ENCODE peak calls at places on chromosome 17, in nine cellular contexts. One of them, this sample, is unnamed. For H3K4me1 and H3K36me3, the result is how much of the 10 kb centered on the place peaks cover.

GRCh38 chr17:60305141-60305540 is 86.8 kb downstream of the USP32 start:
- DNase-seq in H1: no peak
- DNase-seq in tibial nerve: no peak
- DNase-seq in ovary: no peak
- DNase-seq in adrenal gland: no peak
- DNase-seq in neuronal stem cell: no peak
- DNase-seq in tibial artery: no peak
- DNase-seq in suprapubic skin: no peak
- DNase-seq in mammary epithelial cell: peak
- DNase-seq in this sample: no peak

GRCh38 chr17:74821655-74822328 is 37.9 kb downstream of the GRIN2C start:
- DNase-seq in H1: no peak
- DNase-seq in tibial nerve: no peak
- DNase-seq in ovary: no peak
- DNase-seq in adrenal gland: no peak
- DNase-seq in neuronal stem cell: no peak
- DNase-seq in tibial artery: no peak
- DNase-seq in suprapubic skin: no peak
- DNase-seq in mammary epithelial cell: no peak
- DNase-seq in this sample: no peak

GRCh38 chr17:32302860-32303649 is 37.4 kb downstream of the RHBDL3 start:
- DNase-seq in H1: peak
- DNase-seq in tibial nerve: no peak
- DNase-seq in ovary: no peak
- DNase-seq in adrenal gland: no peak
- DNase-seq in neuronal stem cell: no peak
- DNase-seq in tibial artery: no peak
- DNase-seq in suprapubic skin: no peak
- DNase-seq in mammary epithelial cell: no peak
- DNase-seq in this sample: no peak

GRCh38 chr17:13995856-13996635 is 73.3 kb upstream of the COX10 start:
- DNase-seq in H1: no peak
- DNase-seq in tibial nerve: no peak
- DNase-seq in ovary: no peak
- DNase-seq in adrenal gland: no peak
- DNase-seq in neuronal stem cell: no peak
- DNase-seq in tibial artery: no peak
- DNase-seq in suprapubic skin: no peak
- DNase-seq in mammary epithelial cell: no peak
- DNase-seq in this sample: no peak

GRCh38 chr17:78769200-78769773 is 12.8 kb downstream of the CYTH1 start:
- DNase-seq in H1: no peak
- DNase-seq in tibial nerve: no peak
- DNase-seq in ovary: no peak
- DNase-seq in adrenal gland: no peak
- DNase-seq in neuronal stem cell: no peak
- DNase-seq in tibial artery: no peak
- DNase-seq in suprapubic skin: no peak
- DNase-seq in mammary epithelial cell: no peak
- DNase-seq in this sample: no peak

GRCh38 chr17:17739388-17740066 is 58.3 kb downstream of the RAI1 start:
- DNase-seq in H1: no peak
- DNase-seq in tibial nerve: no peak
- DNase-seq in ovary: peak
- DNase-seq in adrenal gland: peak
- DNase-seq in neuronal stem cell: no peak
- DNase-seq in tibial artery: no peak
- DNase-seq in suprapubic skin: no peak
- DNase-seq in mammary epithelial cell: peak
- DNase-seq in this sample: peak

GRCh38 chr17:57895382-57896060 is 45.7 kb upstream of the MRPS23 start:
- DNase-seq in H1: no peak
- DNase-seq in tibial nerve: no peak
- DNase-seq in ovary: no peak
- DNase-seq in adrenal gland: no peak
- DNase-seq in neuronal stem cell: no peak
- DNase-seq in tibial artery: no peak
- DNase-seq in suprapubic skin: no peak
- DNase-seq in mammary epithelial cell: no peak
- DNase-seq in this sample: no peak

GRCh38 chr17:78322858-78323455 is 36.9 kb downstream of the SOCS3 start:
- DNase-seq in H1: no peak
- DNase-seq in tibial nerve: peak
- DNase-seq in ovary: no peak
- DNase-seq in adrenal gland: peak
- DNase-seq in neuronal stem cell: no peak
- DNase-seq in tibial artery: no peak
- DNase-seq in suprapubic skin: peak
- DNase-seq in mammary epithelial cell: no peak
- DNase-seq in this sample: peak

GRCh38 chr17:4607261-4607731 is 23.0 kb downstream of the SMTNL2 start:
- DNase-seq in H1: no peak
- DNase-seq in tibial nerve: no peak
- DNase-seq in ovary: peak
- DNase-seq in adrenal gland: no peak
- DNase-seq in neuronal stem cell: no peak
- DNase-seq in tibial artery: no peak
- DNase-seq in suprapubic skin: no peak
- DNase-seq in mammary epithelial cell: no peak
- DNase-seq in this sample: no peak

GRCh38 chr17:10614536-10615155 is 42.5 kb downstream of the MYH3 start:
- DNase-seq in H1: peak
- DNase-seq in tibial nerve: no peak
- DNase-seq in ovary: peak
- DNase-seq in adrenal gland: peak
- DNase-seq in neuronal stem cell: peak
- DNase-seq in tibial artery: peak
- DNase-seq in suprapubic skin: no peak
- DNase-seq in mammary epithelial cell: peak
- DNase-seq in this sample: no peak

GRCh38 chr17:49914096-49914490 is 54.9 kb upstream of the DLX4 start:
- DNase-seq in H1: no peak
- DNase-seq in tibial nerve: no peak
- DNase-seq in ovary: no peak
- DNase-seq in adrenal gland: no peak
- DNase-seq in neuronal stem cell: no peak
- DNase-seq in tibial artery: no peak
- DNase-seq in suprapubic skin: no peak
- DNase-seq in mammary epithelial cell: no peak
- DNase-seq in this sample: no peak

GRCh38 chr17:2449486-2449885 is 48.6 kb upstream of the MNT start:
- DNase-seq in H1: no peak
- DNase-seq in tibial nerve: no peak
- DNase-seq in ovary: no peak
- DNase-seq in adrenal gland: no peak
- DNase-seq in neuronal stem cell: no peak
- DNase-seq in tibial artery: no peak
- DNase-seq in suprapubic skin: no peak
- DNase-seq in mammary epithelial cell: no peak
- DNase-seq in this sample: no peak

GRCh38 chr17:79117905-79118487 is 43.4 kb downstream of the ENGASE start:
- DNase-seq in H1: no peak
- DNase-seq in tibial nerve: no peak
- DNase-seq in ovary: no peak
- DNase-seq in adrenal gland: no peak
- DNase-seq in neuronal stem cell: no peak
- DNase-seq in tibial artery: no peak
- DNase-seq in suprapubic skin: no peak
- DNase-seq in mammary epithelial cell: no peak
- DNase-seq in this sample: no peak

GRCh38 chr17:80919331-80920284 is 72.0 kb upstream of the CHMP6 start:
- DNase-seq in H1: no peak
- DNase-seq in tibial nerve: no peak
- DNase-seq in ovary: peak
- DNase-seq in adrenal gland: no peak
- DNase-seq in neuronal stem cell: no peak
- DNase-seq in tibial artery: no peak
- DNase-seq in suprapubic skin: no peak
- DNase-seq in mammary epithelial cell: no peak
- DNase-seq in this sample: no peak

GRCh38 chr17:17684901-17685774 is 3.9 kb downstream of the RAI1 start:
- DNase-seq in H1: no peak
- DNase-seq in tibial nerve: no peak
- DNase-seq in ovary: no peak
- DNase-seq in adrenal gland: no peak
- DNase-seq in neuronal stem cell: no peak
- DNase-seq in tibial artery: no peak
- DNase-seq in suprapubic skin: no peak
- DNase-seq in mammary epithelial cell: peak
- DNase-seq in this sample: no peak

GRCh38 chr17:1750628-1751027 is 8.0 kb downstream of the SERPINF2 start:
- DNase-seq in H1: no peak
- DNase-seq in tibial nerve: no peak
- DNase-seq in ovary: no peak
- DNase-seq in adrenal gland: no peak
- DNase-seq in neuronal stem cell: no peak
- DNase-seq in tibial artery: no peak
- DNase-seq in suprapubic skin: no peak
- DNase-seq in mammary epithelial cell: no peak
- DNase-seq in this sample: no peak

GRCh38 chr17:56597495-56597990 is 4.0 kb downstream of the NOG start:
- DNase-seq in H1: peak
- DNase-seq in tibial nerve: no peak
- DNase-seq in ovary: no peak
- DNase-seq in adrenal gland: no peak
- DNase-seq in neuronal stem cell: peak
- DNase-seq in tibial artery: no peak
- DNase-seq in suprapubic skin: no peak
- DNase-seq in mammary epithelial cell: no peak
- DNase-seq in this sample: no peak

GRCh38 chr17:57071991-57072944 is 12.8 kb upstream of the AKAP1 start:
- DNase-seq in H1: no peak
- DNase-seq in tibial nerve: no peak
- DNase-seq in ovary: no peak
- DNase-seq in adrenal gland: no peak
- DNase-seq in neuronal stem cell: no peak
- DNase-seq in tibial artery: no peak
- DNase-seq in suprapubic skin: no peak
- DNase-seq in mammary epithelial cell: no peak
- DNase-seq in this sample: no peak

GRCh38 chr17:59777033-59777432 is 69.6 kb downstream of the VMP1 start:
- DNase-seq in H1: no peak
- DNase-seq in tibial nerve: no peak
- DNase-seq in ovary: no peak
- DNase-seq in adrenal gland: no peak
- DNase-seq in neuronal stem cell: no peak
- DNase-seq in tibial artery: no peak
- DNase-seq in suprapubic skin: no peak
- DNase-seq in mammary epithelial cell: no peak
- DNase-seq in this sample: no peak

GRCh38 chr17:57597531-57598453 is 147.3 kb downstream of the CCDC182 start:
- DNase-seq in H1: peak
- DNase-seq in tibial nerve: peak
- DNase-seq in ovary: peak
- DNase-seq in adrenal gland: peak
- DNase-seq in neuronal stem cell: peak
- DNase-seq in tibial artery: peak
- DNase-seq in suprapubic skin: no peak
- DNase-seq in mammary epithelial cell: peak
- DNase-seq in this sample: peak

GRCh38 chr17:82010575-82011525 is 11.8 kb downstream of the CENPX start:
- DNase-seq in H1: no peak
- DNase-seq in tibial nerve: no peak
- DNase-seq in ovary: no peak
- DNase-seq in adrenal gland: no peak
- DNase-seq in neuronal stem cell: no peak
- DNase-seq in tibial artery: no peak
- DNase-seq in suprapubic skin: no peak
- DNase-seq in mammary epithelial cell: no peak
- DNase-seq in this sample: no peak
- H3K4me1 ChIP-seq in H1: under half
- H3K4me1 ChIP-seq in tibial nerve: under half
- H3K4me1 ChIP-seq in ovary: under half
- H3K4me1 ChIP-seq in adrenal gland: under half
- H3K4me1 ChIP-seq in neuronal stem cell: under half
- H3K4me1 ChIP-seq in tibial artery: under half
- H3K4me1 ChIP-seq in suprapubic skin: under half
- H3K4me1 ChIP-seq in mammary epithelial cell: under half
- H3K4me1 ChIP-seq in this sample: under half

DNA sequence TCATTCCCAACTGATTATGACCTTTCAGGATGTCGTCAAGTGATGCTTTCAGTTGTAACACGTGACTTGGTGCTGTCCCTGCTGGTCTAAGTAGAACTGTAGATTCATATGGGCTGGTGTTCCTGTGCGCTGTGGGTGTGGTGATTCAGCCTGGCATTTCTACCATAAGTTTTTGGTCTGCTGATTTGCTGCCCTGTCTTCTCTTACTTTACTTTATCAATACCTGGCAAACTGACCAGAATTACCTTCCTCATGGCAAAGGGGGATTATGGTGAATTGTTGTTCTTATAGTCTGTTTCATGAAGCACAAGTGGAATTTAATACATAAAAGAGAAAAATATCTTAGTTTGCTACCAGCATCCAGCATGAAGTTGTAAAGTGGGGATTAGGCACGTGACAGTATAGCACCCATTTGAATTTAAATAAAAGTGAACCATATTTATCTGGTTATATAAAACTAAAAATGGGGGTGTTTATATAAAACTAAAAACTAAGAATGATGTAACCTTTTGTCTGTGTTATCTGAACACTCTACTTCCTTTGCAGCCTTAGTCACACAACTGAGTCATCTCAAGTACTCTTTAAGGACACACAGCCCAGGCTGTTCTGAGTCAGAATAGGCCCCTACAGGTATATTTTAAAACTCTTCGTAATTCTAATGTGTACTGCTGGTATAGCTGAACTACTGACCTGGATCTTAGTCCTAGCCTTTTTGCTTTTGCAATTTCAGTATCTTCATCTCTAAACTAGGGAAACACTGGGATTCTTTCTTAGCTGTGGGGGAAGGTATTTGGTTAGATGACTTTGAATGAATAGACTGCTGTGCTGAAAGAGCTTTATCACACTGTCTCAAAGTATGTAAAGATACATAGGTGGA is 28.3 kb downstream of the TTC19 start:
- DNase-seq in H1: no peak
- DNase-seq in tibial nerve: no peak
- DNase-seq in ovary: no peak
- DNase-seq in adrenal gland: peak
- DNase-seq in neuronal stem cell: no peak
- DNase-seq in tibial artery: no peak
- DNase-seq in suprapubic skin: no peak
- DNase-seq in mammary epithelial cell: peak
- DNase-seq in this sample: no peak
- H3K36me3 ChIP-seq in H1: half or more
- H3K36me3 ChIP-seq in tibial nerve: half or more
- H3K36me3 ChIP-seq in ovary: under half
- H3K36me3 ChIP-seq in adrenal gland: under half
- H3K36me3 ChIP-seq in neuronal stem cell: half or more
- H3K36me3 ChIP-seq in tibial artery: half or more
- H3K36me3 ChIP-seq in suprapubic skin: half or more
- H3K36me3 ChIP-seq in mammary epithelial cell: half or more
- H3K36me3 ChIP-seq in this sample: under half

GRCh38 chr17:65954148-65954449 is 237.8 kb downstream of the CEP112 start:
- DNase-seq in H1: no peak
- DNase-seq in tibial nerve: no peak
- DNase-seq in ovary: no peak
- DNase-seq in adrenal gland: no peak
- DNase-seq in neuronal stem cell: no peak
- DNase-seq in tibial artery: no peak
- DNase-seq in suprapubic skin: no peak
- DNase-seq in mammary epithelial cell: no peak
- DNase-seq in this sample: no peak
- H3K4me3 ChIP-seq in H1: no peak
- H3K4me3 ChIP-seq in tibial nerve: no peak
- H3K4me3 ChIP-seq in ovary: no peak
- H3K4me3 ChIP-seq in adrenal gland: no peak
- H3K4me3 ChIP-seq in neuronal stem cell: no peak
- H3K4me3 ChIP-seq in tibial artery: no peak
- H3K4me3 ChIP-seq in suprapubic skin: no peak
- H3K4me3 ChIP-seq in mammary epithelial cell: no peak
- H3K4me3 ChIP-seq in this sample: no peak

GRCh38 chr17:77088455-77089117 is 52.2 kb upstream of the SEC14L1 start:
- DNase-seq in H1: peak
- DNase-seq in tibial nerve: peak
- DNase-seq in ovary: peak
- DNase-seq in adrenal gland: peak
- DNase-seq in neuronal stem cell: peak
- DNase-seq in tibial artery: peak
- DNase-seq in suprapubic skin: peak
- DNase-seq in mammary epithelial cell: peak
- DNase-seq in this sample: peak
- H3K4me1 ChIP-seq in H1: under half
- H3K4me1 ChIP-seq in tibial nerve: half or more
- H3K4me1 ChIP-seq in ovary: under half
- H3K4me1 ChIP-seq in adrenal gland: under half
- H3K4me1 ChIP-seq in neuronal stem cell: under half
- H3K4me1 ChIP-seq in tibial artery: under half
- H3K4me1 ChIP-seq in suprapubic skin: under half
- H3K4me1 ChIP-seq in mammary epithelial cell: under half
- H3K4me1 ChIP-seq in this sample: under half

This sample was measured in mucosa of descending colon.